ENCODE peak calls at places on chromosomes 13 and 19, in four cellular contexts. C is stimulated activated CD8-positive, alpha-beta memory T cell treated with anti-CD3 and anti-CD28 coated beads, Interleukin-2, amount 100 ng/mL, for 1 hour; Q is SK-MEL-5; P is H54. Z is an unnamed sample.

GRCh38 chr19:50705422-50706019 is 14.1 kb downstream of the SHANK1 start:
- DNase-seq in C (no peak), Q (peak; percentile 79), P (peak; percentile 99), Z (no peak)

GRCh38 chr19:5246554-5247155 is 94.0 kb downstream of the PTPRS start:
- DNase-seq in C (no peak), Q (no peak), P (no peak), Z (no peak)

GRCh38 chr19:33393286-33394005 is 19.9 kb downstream of the CEBPG start:
- DNase-seq in C (no peak), Q (no peak), P (no peak), Z (no peak)

GRCh38 chr13:110327036-110327790 is 20.1 kb downstream of the COL4A2 start:
- DNase-seq in C (no peak), Q (no peak), P (no peak), Z (no peak)

GRCh38 chr13:20193142-20193923 is 595 bp upstream of the GJB2 start:
- DNase-seq in C (no peak), Q (no peak), P (no peak), Z (no peak)

GRCh38 chr19:39709026-39709872 is 5.0 kb downstream of the LGALS14 start:
- DNase-seq in C (no peak), Q (no peak), P (no peak), Z (no peak)

GRCh38 chr19:292951-293350 is 1.7 kb upstream of the PLPP2 start:
- DNase-seq in C (no peak), Q (no peak), P (no peak), Z (no peak)

GRCh38 chr13:67643656-67644055 is 413.5 kb upstream of the PCDH9 start:
- DNase-seq in C (no peak), Q (peak; percentile 10), P (no peak), Z (no peak)

GRCh38 chr13:30376426-30377311 is 45.6 kb upstream of the UBE2L5 start:
- DNase-seq in C (no peak), Q (no peak), P (no peak), Z (no peak)

GRCh38 chr19:9406798-9407352 is 28.5 kb downstream of the ZNF266 start:
- DNase-seq in C (no peak), Q (peak; percentile 65), P (peak; percentile 61), Z (no peak)

GRCh38 chr13:33164331-33164730 is 121.2 kb downstream of the STARD13 start:
- DNase-seq in C (no peak), Q (no peak), P (no peak), Z (no peak)

GRCh38 chr19:6481541-6482342 is at the start of gene DENND1C:
- DNase-seq in C (peak; percentile 39), Q (peak; percentile 59), P (peak; percentile 46), Z (no peak)

GRCh38 chr13:20249913-20250312 is 17.8 kb upstream of the GJB6 start:
- DNase-seq in C (no peak), Q (no peak), P (no peak), Z (no peak)

GRCh38 chr19:55117063-55117635 is 288 bp downstream of the PPP1R12C start:
- DNase-seq in C (no peak), Q (no peak), P (peak; percentile 63), Z (no peak)

GRCh38 chr19:10339380-10339960 is at the start of gene ICAM3:
- DNase-seq in C (peak; percentile 38), Q (no peak), P (no peak), Z (no peak)

GRCh38 chr13:98370806-98371553 is 193.9 kb upstream of the RNF113B start:
- DNase-seq in C (no peak), Q (no peak), P (no peak), Z (no peak)

GRCh38 chr19:7211191-7211988 is 82.8 kb downstream of the INSR start:
- DNase-seq in C (no peak), Q (no peak), P (no peak), Z (no peak)

GRCh38 chr13:97028441-97029299 is 34.4 kb upstream of the OXGR1 start:
- DNase-seq in C (peak; percentile 2), Q (peak; percentile 76), P (peak; percentile 42), Z (no peak)

GRCh38 chr19:12703056-12703455 is 6.6 kb upstream of the FBXW9 start:
- DNase-seq in C (no peak), Q (peak; percentile 78), P (no peak), Z (peak; percentile 47)

GRCh38 chr13:21822029-21822428 is 151.2 kb downstream of the FGF9 start:
- DNase-seq in C (no peak), Q (no peak), P (no peak), Z (no peak)

GRCh38 chr19:38693380-38694223 is 46.2 kb downstream of the ACTN4 start:
- DNase-seq in C (peak; percentile 24), Q (peak; percentile 95), P (peak; percentile 89), Z (no peak)

GRCh38 chr13:32585625-32586021 is 629 bp upstream of the PDS5B start:
- DNase-seq in C (no peak), Q (no peak), P (no peak), Z (no peak)

GRCh38 chr13:113499936-113500335 is 9.4 kb upstream of the DCUN1D2 start:
- DNase-seq in C (no peak), Q (peak; percentile 15), P (no peak), Z (no peak)

GRCh38 chr19:19406878-19407639 is 1.6 kb downstream of the GATAD2A start:
- DNase-seq in C (peak; percentile 19), Q (peak; percentile 54), P (no peak), Z (no peak)

GRCh38 chr19:7004313-7004931 is 16.8 kb downstream of the MBD3L2B start:
- DNase-seq in C (no peak), Q (no peak), P (no peak), Z (no peak)

GRCh38 chr13:22144806-22145205 is 473.9 kb downstream of the FGF9 start:
- DNase-seq in C (no peak), Q (no peak), P (no peak), Z (no peak)

GRCh38 chr19:9796113-9796773 is 22.6 kb downstream of the FBXL12 start:
- DNase-seq in C (peak; percentile 62), Q (peak; percentile 94), P (peak; percentile 68), Z (peak; percentile 42)

GRCh38 chr19:1416014-1416841 is 8.8 kb downstream of the DAZAP1 start:
- DNase-seq in C (no peak), Q (no peak), P (no peak), Z (no peak)

GRCh38 chr13:106533101-106533939 is 2.1 kb downstream of the EFNB2 start:
- DNase-seq in C (no peak), Q (peak; percentile 65), P (peak; percentile 91), Z (no peak)

GRCh38 chr19:12649941-12650340 is 16.6 kb downstream of the MAN2B1 start:
- DNase-seq in C (no peak), Q (no peak), P (no peak), Z (no peak)

GRCh38 chr13:112210401-112210800 is 143.5 kb downstream of the SOX1 start:
- DNase-seq in C (no peak), Q (no peak), P (peak; percentile 35), Z (no peak)

GRCh38 chr13:32682740-32683139 is 96.5 kb downstream of the PDS5B start:
- DNase-seq in C (no peak), Q (no peak), P (no peak), Z (no peak)

GRCh38 chr19:10086904-10087256 is 763 bp downstream of the SHFL start:
- DNase-seq in C (no peak), Q (no peak), P (no peak), Z (no peak)

GRCh38 chr13:107715496-107715895 is 499.8 kb downstream of the LIG4 start:
- DNase-seq in C (no peak), Q (no peak), P (no peak), Z (no peak)

GRCh38 chr13:46124531-46124966 is 19.7 kb upstream of the CPB2 start:
- DNase-seq in C (no peak), Q (no peak), P (no peak), Z (no peak)

GRCh38 chr19:13133241-13133870 is 15.3 kb downstream of the NACC1 start:
- DNase-seq in C (no peak), Q (no peak), P (no peak), Z (no peak)

GRCh38 chr19:18097217-18097992 is at the start of gene MAST3:
- DNase-seq in C (peak; percentile 79), Q (peak; percentile 80), P (peak; percentile 96), Z (peak; percentile 78)

GRCh38 chr19:36409841-36410240 is 8.6 kb downstream of the ZFP82 start:
- DNase-seq in C (no peak), Q (no peak), P (no peak), Z (no peak)

GRCh38 chr19:40811478-40812341 is 12.7 kb downstream of the EGLN2 start:
- DNase-seq in C (no peak), Q (no peak), P (no peak), Z (no peak)

GRCh38 chr13:36344886-36345437 is 1.2 kb downstream of the SPART start:
- DNase-seq in C (no peak), Q (peak; percentile 35), P (no peak), Z (no peak)

Z was measured in NCI-H1048.